ENCODE peak calls at places on chromosome 9, in eight cellular contexts. Q is hypothalamus; T is nephron progenitor cell; L is pancreas; R is WERI-Rb-1; A is T-cell; X is activated CD8-positive, alpha-beta memory T cell treated with anti-CD3 and anti-CD28 coated beads for 1 hour; F is EL. H is an unnamed sample.

GRCh38 chr9:38017149-38017884 is 51.7 kb downstream of the SHB start:
- DNase-seq in T (peak), X (no peak), R (no peak), Q (no peak), L (peak), F (peak), A (no peak), H (no peak)

GRCh38 chr9:86885232-86885631 is 62.1 kb downstream of the GAS1 start:
- DNase-seq in T (no peak), A (no peak), L (no peak), F (no peak), Q (no peak), R (no peak), X (no peak), H (no peak)

GRCh38 chr9:89605181-89606048 is 603 bp downstream of the GADD45G start:
- DNase-seq in R (peak), A (peak), L (peak), T (peak), F (peak), Q (no peak), X (peak), H (peak)

GRCh38 chr9:9817176-9817575 is 795.6 kb downstream of the PTPRD start:
- DNase-seq in Q (no peak), F (no peak), L (no peak), T (no peak), X (no peak), A (no peak), R (no peak), H (no peak)

GRCh38 chr9:80968611-80969010 is 720.7 kb downstream of the TLE1 start:
- DNase-seq in T (no peak), A (no peak), F (peak), L (no peak), X (no peak), R (no peak), Q (no peak), H (no peak)

GRCh38 chr9:87850405-87850804 is 32.3 kb upstream of the SPATA31E1 start:
- DNase-seq in T (no peak), L (no peak), A (no peak), R (no peak), Q (no peak), X (no peak), F (peak), H (no peak)

GRCh38 chr9:83062011-83062652 is 810 bp downstream of the RASEF start:
- DNase-seq in F (peak), L (peak), X (no peak), Q (no peak), T (peak), A (no peak), R (no peak), H (no peak)

GRCh38 chr9:7027996-7028395 is 270.2 kb downstream of the KDM4C start:
- DNase-seq in X (no peak), Q (no peak), L (no peak), T (no peak), A (no peak), R (no peak), F (no peak), H (no peak)

GRCh38 chr9:131732061-131732526 is 7.8 kb downstream of the RAPGEF1 start:
- DNase-seq in L (no peak), X (no peak), F (peak), A (no peak), T (no peak), Q (no peak), R (no peak), H (no peak)

GRCh38 chr9:133782157-133783130 is 44.3 kb upstream of the SARDH start:
- DNase-seq in Q (peak), X (peak), A (peak), L (peak), F (peak), T (peak), R (peak), H (peak)

GRCh38 chr9:124216474-124217176 is 41.1 kb upstream of the NEK6 start:
- DNase-seq in Q (no peak), A (peak), R (no peak), F (no peak), X (no peak), L (no peak), T (no peak), H (peak)

GRCh38 chr9:114078021-114078780 is at the start of gene AMBP:
- DNase-seq in A (no peak), Q (no peak), X (no peak), R (peak), L (no peak), T (no peak), F (no peak), H (no peak)

H was measured in activated T-helper 1 cell treated with anti-CD3 and anti-CD28 coated beads, Interleukin-12 subunit alpha, Interleukin-12 subunit beta, Interleukin-2, Interleukin-4 antibody, amounts not matched to agents 30 ng/mL and 10 ng/mL and 1 ng/mL, durations not matched to agents 14 hours and 24 hours and 36 hours.